ENCODE peak calls at places on chromosome 9, in five cellular contexts. G is posterior cingulate gyrus, J is left ventricle myocardium inferior, E is heart right ventricle, D is NCI-H1105 treated with DMSO at 0.1 percent for 48 hours. A is an unnamed sample.

GRCh38 chr9:127154390-127155191 is 32.2 kb upstream of the ANGPTL2 start:
- DNase-seq in G (peak; percentile 50), J (peak; percentile 80), E (peak; percentile 84), D (no peak), A (no peak)

GRCh38 chr9:14485366-14485765 is 171.4 kb upstream of the NFIB start:
- DNase-seq in G (no peak), J (no peak), E (no peak), D (no peak), A (no peak)

GRCh38 chr9:17394868-17395488 is 183.9 kb upstream of the SH3GL2 start:
- DNase-seq in G (no peak), J (no peak), E (no peak), D (no peak), A (no peak)

GRCh38 chr9:91785403-91785917 is 164.6 kb downstream of the ROR2 start:
- DNase-seq in G (no peak), J (no peak), E (no peak), D (no peak), A (no peak)

GRCh38 chr9:17594961-17595360 is 16.1 kb downstream of the SH3GL2 start:
- DNase-seq in G (no peak), J (no peak), E (no peak), D (no peak), A (no peak)

GRCh38 chr9:89113851-89114250 is 64.8 kb downstream of the SHC3 start:
- DNase-seq in G (no peak), J (no peak), E (no peak), D (no peak), A (no peak)

GRCh38 chr9:129350143-129350935 is 172.3 kb upstream of the IER5L start:
- DNase-seq in G (no peak), J (no peak), E (no peak), D (no peak), A (no peak)

GRCh38 chr9:133227242-133227860 is 18.3 kb upstream of the OBP2B start:
- DNase-seq in G (no peak), J (no peak), E (no peak), D (no peak), A (no peak)

GRCh38 chr9:138115506-138115905 is 237.9 kb downstream of the CACNA1B start:
- DNase-seq in G (no peak), J (no peak), E (no peak), D (no peak), A (no peak)

GRCh38 chr9:131854334-131854733 is 114.5 kb upstream of the RAPGEF1 start:
- DNase-seq in G (peak; percentile 62), J (no peak), E (peak; percentile 16), D (no peak), A (no peak)

GRCh38 chr9:134630393-134630790 is 11.2 kb upstream of the COL5A1 start:
- DNase-seq in G (no peak), J (peak; percentile 11), E (no peak), D (no peak), A (no peak)

GRCh38 chr9:116395409-116396037 is 241.9 kb downstream of the PAPPA start:
- DNase-seq in G (no peak), J (no peak), E (no peak), D (no peak), A (no peak)

GRCh38 chr9:74770508-74771261 is 117.0 kb downstream of the TRPM6 start:
- DNase-seq in G (no peak), J (no peak), E (no peak), D (no peak), A (no peak)

GRCh38 chr9:96450613-96451544 is 910 bp downstream of the HABP4 start:
- DNase-seq in G (peak; percentile 26), J (peak; percentile 22), E (peak; percentile 17), D (peak; percentile 10), A (peak; percentile 21)

GRCh38 chr9:72526901-72527800 is 5.7 kb downstream of the TMC1 start:
- DNase-seq in G (peak; percentile 76), J (peak; percentile 42), E (peak; percentile 63), D (no peak), A (no peak)

GRCh38 chr9:23492126-23493002 is 333.7 kb downstream of the ELAVL2 start:
- DNase-seq in G (no peak), J (no peak), E (no peak), D (peak; percentile 32), A (peak; percentile 80)

GRCh38 chr9:95005276-95006141 is 279.0 kb downstream of the AOPEP start:
- DNase-seq in G (no peak), J (no peak), E (no peak), D (peak; percentile 55), A (no peak)

GRCh38 chr9:130544364-130544763 is 35.0 kb upstream of the FUBP3 start:
- DNase-seq in G (no peak), J (no peak), E (no peak), D (no peak), A (no peak)

GRCh38 chr9:105697871-105698270 is 3.5 kb downstream of the TMEM38B start:
- DNase-seq in G (no peak), J (no peak), E (no peak), D (no peak), A (no peak)

GRCh38 chr9:136581614-136582447 is 36.0 kb upstream of the NOTCH1 start:
- DNase-seq in G (no peak), J (no peak), E (no peak), D (no peak), A (no peak)

GRCh38 chr9:81305561-81306182 is 383.7 kb downstream of the TLE1 start:
- DNase-seq in G (no peak), J (no peak), E (no peak), D (no peak), A (no peak)

GRCh38 chr9:106143781-106144180 is 449.4 kb downstream of the TMEM38B start:
- DNase-seq in G (no peak), J (no peak), E (no peak), D (no peak), A (no peak)

GRCh38 chr9:93645921-93646639 is 69.7 kb downstream of the PHF2 start:
- DNase-seq in G (no peak), J (no peak), E (no peak), D (no peak), A (no peak)

GRCh38 chr9:110329676-110330235 is 7.9 kb downstream of the TXNDC8 start:
- DNase-seq in G (no peak), J (no peak), E (no peak), D (no peak), A (no peak)

GRCh38 chr9:33106827-33107621 is 30.6 kb upstream of the SMU1 start:
- DNase-seq in G (no peak), J (peak; percentile 58), E (peak; percentile 78), D (no peak), A (no peak)

GRCh38 chr9:76412638-76413037 is 18.4 kb upstream of the RFK start:
- DNase-seq in G (no peak), J (no peak), E (no peak), D (no peak), A (no peak)

GRCh38 chr9:113946496-113947115 is 70.5 kb downstream of the ZNF618 start:
- DNase-seq in G (no peak), J (no peak), E (no peak), D (no peak), A (no peak)

GRCh38 chr9:130167927-130168326 is 4.3 kb upstream of the NCS1 start:
- DNase-seq in G (no peak), J (no peak), E (no peak), D (no peak), A (no peak)

GRCh38 chr9:136722969-136723356 is 10.6 kb downstream of the DIPK1B start:
- DNase-seq in G (no peak), J (no peak), E (no peak), D (no peak), A (no peak)

GRCh38 chr9:69027355-69028097 is 8.0 kb upstream of the FXN start:
- DNase-seq in G (no peak), J (no peak), E (peak; percentile 31), D (peak; percentile 68), A (peak; percentile 54)

GRCh38 chr9:117034862-117035261 is 347.8 kb downstream of the TRIM32 start:
- DNase-seq in G (no peak), J (no peak), E (no peak), D (no peak), A (no peak)

GRCh38 chr9:97518909-97519307 is 17.4 kb downstream of the TMOD1 start:
- DNase-seq in G (no peak), J (no peak), E (no peak), D (no peak), A (no peak)

GRCh38 chr9:125851971-125852370 is 104.8 kb downstream of the PBX3 start:
- DNase-seq in G (no peak), J (no peak), E (no peak), D (no peak), A (no peak)

GRCh38 chr9:93178851-93179786 is 4.8 kb upstream of the WNK2 start:
- DNase-seq in G (no peak), J (no peak), E (no peak), D (no peak), A (no peak)

GRCh38 chr9:89449261-89449671 is 48.6 kb downstream of the SEMA4D start:
- DNase-seq in G (no peak), J (no peak), E (no peak), D (no peak), A (no peak)

GRCh38 chr9:109640232-109641078 is 139.5 kb upstream of the PALM2AKAP2 start:
- DNase-seq in G (peak; percentile 81), J (peak; percentile 59), E (peak; percentile 47), D (peak; percentile 87), A (peak; percentile 48)

GRCh38 chr9:89877051-89878002 is 272.5 kb downstream of the GADD45G start:
- DNase-seq in G (no peak), J (no peak), E (no peak), D (no peak), A (no peak)

GRCh38 chr9:115202960-115203751 is 85.2 kb upstream of the TNC start:
- DNase-seq in G (no peak), J (peak; percentile 28), E (peak; percentile 26), D (no peak), A (no peak)

GRCh38 chr9:134396258-134396742 is 70.0 kb downstream of the RXRA start:
- DNase-seq in G (no peak), J (no peak), E (peak; percentile 40), D (no peak), A (no peak)